ENCODE peak calls at places on chromosomes 7 and 10, in five cellular contexts. One of them, this sample, is unnamed. For H3K4me1, the result is how much of the 10 kb centered on the place peaks cover.

GRCh38 chr7:25831901-25832411 is 320.0 kb upstream of the NFE2L3 start:
- DNase-seq in A549: no peak
- DNase-seq in right cardiac atrium: no peak
- DNase-seq in spleen: no peak
- DNase-seq in heart right ventricle: no peak
- DNase-seq in this sample: no peak

GRCh38 chr7:98374285-98374680 is 26.6 kb downstream of the BAIAP2L1 start:
- DNase-seq in A549: no peak
- DNase-seq in right cardiac atrium: no peak
- DNase-seq in spleen: peak
- DNase-seq in heart right ventricle: no peak
- DNase-seq in this sample: no peak

GRCh38 chr10:85645097-85645496 is 721.5 kb downstream of the GRID1 start:
- DNase-seq in A549: no peak
- DNase-seq in right cardiac atrium: no peak
- DNase-seq in spleen: no peak
- DNase-seq in heart right ventricle: no peak
- DNase-seq in this sample: no peak

GRCh38 chr10:49053053-49053997 is 62.0 kb downstream of the VSTM4 start:
- DNase-seq in A549: no peak
- DNase-seq in right cardiac atrium: peak
- DNase-seq in spleen: no peak
- DNase-seq in heart right ventricle: peak
- DNase-seq in this sample: no peak

GRCh38 chr7:73978681-73979563 is 49.1 kb upstream of the ELN start:
- DNase-seq in A549: peak
- DNase-seq in right cardiac atrium: peak
- DNase-seq in spleen: peak
- DNase-seq in heart right ventricle: peak
- DNase-seq in this sample: peak

GRCh38 chr7:38796636-38797501 is 112.1 kb downstream of the VPS41 start:
- DNase-seq in A549: peak
- DNase-seq in right cardiac atrium: no peak
- DNase-seq in spleen: no peak
- DNase-seq in heart right ventricle: peak
- DNase-seq in this sample: no peak

GRCh38 chr10:96701265-96701664 is 19.0 kb downstream of the PIK3AP1 start:
- DNase-seq in A549: no peak
- DNase-seq in right cardiac atrium: no peak
- DNase-seq in spleen: no peak
- DNase-seq in heart right ventricle: no peak
- DNase-seq in this sample: no peak

GRCh38 chr7:32661501-32661900 is 166.2 kb downstream of the AVL9 start:
- DNase-seq in A549: no peak
- DNase-seq in right cardiac atrium: no peak
- DNase-seq in spleen: no peak
- DNase-seq in heart right ventricle: no peak
- DNase-seq in this sample: no peak

GRCh38 chr10:11154809-11155208 is 137.1 kb downstream of the CELF2 start:
- DNase-seq in A549: no peak
- DNase-seq in right cardiac atrium: no peak
- DNase-seq in spleen: no peak
- DNase-seq in heart right ventricle: no peak
- DNase-seq in this sample: no peak

GRCh38 chr10:119650062-119650461 is 1.1 kb upstream of the BAG3 start:
- DNase-seq in A549: no peak
- DNase-seq in right cardiac atrium: no peak
- DNase-seq in spleen: no peak
- DNase-seq in heart right ventricle: no peak
- DNase-seq in this sample: no peak

GRCh38 chr10:28719789-28720436 is 42.6 kb downstream of the BAMBI start:
- DNase-seq in A549: peak
- DNase-seq in right cardiac atrium: no peak
- DNase-seq in spleen: no peak
- DNase-seq in heart right ventricle: no peak
- DNase-seq in this sample: no peak

GRCh38 chr10:10320981-10321380 is 696.7 kb upstream of the CELF2 start:
- DNase-seq in A549: no peak
- DNase-seq in right cardiac atrium: no peak
- DNase-seq in spleen: no peak
- DNase-seq in heart right ventricle: no peak
- DNase-seq in this sample: no peak

GRCh38 chr10:91992026-91992425 is 68.5 kb downstream of the BTAF1 start:
- DNase-seq in A549: no peak
- DNase-seq in right cardiac atrium: no peak
- DNase-seq in spleen: no peak
- DNase-seq in heart right ventricle: no peak
- DNase-seq in this sample: no peak

GRCh38 chr7:92633211-92633906 is 43.2 kb upstream of the FAM133B start:
- DNase-seq in A549: peak
- DNase-seq in right cardiac atrium: no peak
- DNase-seq in spleen: no peak
- DNase-seq in heart right ventricle: peak
- DNase-seq in this sample: no peak

GRCh38 chr10:79066460-79067240 is 2.1 kb upstream of the ZMIZ1 start:
- DNase-seq in A549: peak
- DNase-seq in right cardiac atrium: peak
- DNase-seq in spleen: no peak
- DNase-seq in heart right ventricle: no peak
- DNase-seq in this sample: peak

GRCh38 chr7:30920021-30920583 is 8.4 kb downstream of the AQP1 start:
- DNase-seq in A549: no peak
- DNase-seq in right cardiac atrium: peak
- DNase-seq in spleen: peak
- DNase-seq in heart right ventricle: peak
- DNase-seq in this sample: no peak

DNA sequence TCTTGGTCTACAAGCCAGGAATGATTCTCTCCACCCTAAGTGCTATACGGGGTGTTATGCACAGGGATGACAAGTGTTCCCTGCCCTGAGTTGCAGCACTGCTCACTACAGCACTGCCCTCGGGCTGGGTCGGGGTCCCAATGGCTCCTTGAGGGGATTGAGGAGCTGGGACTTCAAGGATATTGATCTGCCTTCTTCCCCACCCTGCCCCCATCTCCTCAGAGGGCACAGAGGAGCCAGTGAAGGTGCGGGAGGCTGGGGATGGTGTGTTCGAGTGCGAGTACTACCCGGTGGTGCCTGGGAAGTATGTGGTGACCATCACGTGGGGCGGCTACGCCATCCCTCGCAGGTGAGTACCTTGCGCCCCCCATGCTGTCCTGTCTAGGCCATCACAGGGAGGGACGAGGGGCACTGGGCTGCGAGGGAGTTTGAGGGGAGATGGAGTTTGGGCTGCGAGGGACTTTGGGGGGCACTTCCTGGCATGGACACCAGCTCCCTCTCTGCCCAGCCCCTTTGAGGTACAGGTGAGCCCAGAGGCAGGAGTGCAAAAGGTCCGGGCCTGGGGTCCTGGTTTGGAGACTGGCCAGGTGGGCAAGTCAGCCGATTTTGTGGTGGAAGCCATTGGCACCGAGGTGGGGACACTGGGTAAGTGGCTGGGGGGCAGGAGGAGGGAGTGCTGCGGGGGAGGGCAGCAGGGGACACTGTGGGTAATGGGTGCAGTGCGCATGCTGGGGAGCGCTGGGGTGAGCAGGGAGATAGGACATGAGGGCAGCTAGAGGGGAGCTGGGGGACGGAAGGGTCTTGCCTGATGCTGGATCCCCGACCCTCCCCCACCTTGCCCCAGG is 10.3 kb downstream of the FLNC start:
- DNase-seq in A549: no peak
- DNase-seq in right cardiac atrium: peak
- DNase-seq in spleen: no peak
- DNase-seq in heart right ventricle: no peak
- DNase-seq in this sample: peak
- H3K4me1 ChIP-seq in A549: under half
- H3K4me1 ChIP-seq in right cardiac atrium: under half
- H3K4me1 ChIP-seq in spleen: under half
- H3K4me1 ChIP-seq in heart right ventricle: under half
- H3K4me1 ChIP-seq in this sample: under half

GRCh38 chr10:90855126-90855525 is 2.7 kb downstream of the HTR7 start:
- DNase-seq in A549: no peak
- DNase-seq in right cardiac atrium: no peak
- DNase-seq in spleen: no peak
- DNase-seq in heart right ventricle: no peak
- DNase-seq in this sample: no peak
- H3K4me3 ChIP-seq in A549: no peak
- H3K4me3 ChIP-seq in right cardiac atrium: no peak
- H3K4me3 ChIP-seq in spleen: no peak
- H3K4me3 ChIP-seq in heart right ventricle: no peak
- H3K4me3 ChIP-seq in this sample: no peak

GRCh38 chr10:17209302-17209701 is 7.8 kb upstream of the TRDMT1 start:
- DNase-seq in A549: no peak
- DNase-seq in right cardiac atrium: no peak
- DNase-seq in spleen: no peak
- DNase-seq in heart right ventricle: no peak
- DNase-seq in this sample: no peak
- H3K4me1 ChIP-seq in A549: under half
- H3K4me1 ChIP-seq in right cardiac atrium: under half
- H3K4me1 ChIP-seq in spleen: under half
- H3K4me1 ChIP-seq in heart right ventricle: under half
- H3K4me1 ChIP-seq in this sample: under half

GRCh38 chr7:148461780-148462179 is 128.8 kb upstream of the C7orf33 start:
- DNase-seq in A549: no peak
- DNase-seq in right cardiac atrium: no peak
- DNase-seq in spleen: no peak
- DNase-seq in heart right ventricle: no peak
- DNase-seq in this sample: no peak

GRCh38 chr7:148466120-148466519 is 124.4 kb upstream of the C7orf33 start:
- DNase-seq in A549: no peak
- DNase-seq in right cardiac atrium: no peak
- DNase-seq in spleen: no peak
- DNase-seq in heart right ventricle: no peak
- DNase-seq in this sample: no peak

GRCh38 chr7:148464932-148465331 is 125.6 kb upstream of the C7orf33 start:
- DNase-seq in A549: no peak
- DNase-seq in right cardiac atrium: no peak
- DNase-seq in spleen: no peak
- DNase-seq in heart right ventricle: no peak
- DNase-seq in this sample: no peak

GRCh38 chr7:148458263-148458662 is 132.3 kb upstream of the C7orf33 start:
- DNase-seq in A549: no peak
- DNase-seq in right cardiac atrium: no peak
- DNase-seq in spleen: no peak
- DNase-seq in heart right ventricle: no peak
- DNase-seq in this sample: no peak

DNA sequence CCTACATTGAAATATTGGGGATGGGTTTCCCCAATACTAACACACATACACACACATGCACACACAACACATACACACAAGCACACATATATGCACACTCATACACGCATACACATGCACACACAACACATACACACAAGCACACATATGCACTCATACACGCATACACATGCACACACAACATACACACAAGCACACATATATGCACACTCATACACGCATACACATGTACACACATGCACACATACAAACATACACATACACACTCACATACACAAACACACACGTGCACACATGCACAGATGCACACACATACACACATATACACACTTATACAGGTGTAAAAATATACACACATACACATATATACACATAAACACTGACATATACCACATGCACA is 127.4 kb upstream of the C7orf33 start:
- DNase-seq in A549: no peak
- DNase-seq in right cardiac atrium: no peak
- DNase-seq in spleen: no peak
- DNase-seq in heart right ventricle: no peak
- DNase-seq in this sample: no peak
- H3K4me3 ChIP-seq in A549: no peak
- H3K4me3 ChIP-seq in right cardiac atrium: no peak
- H3K4me3 ChIP-seq in spleen: no peak
- H3K4me3 ChIP-seq in heart right ventricle: no peak
- H3K4me3 ChIP-seq in this sample: no peak

GRCh38 chr10:103575416-103576075 is 82.0 kb downstream of the NEURL1 start:
- DNase-seq in A549: no peak
- DNase-seq in right cardiac atrium: peak
- DNase-seq in spleen: no peak
- DNase-seq in heart right ventricle: no peak
- DNase-seq in this sample: peak

GRCh38 chr10:103576862-103577261 is 83.4 kb downstream of the NEURL1 start:
- DNase-seq in A549: no peak
- DNase-seq in right cardiac atrium: no peak
- DNase-seq in spleen: no peak
- DNase-seq in heart right ventricle: no peak
- DNase-seq in this sample: no peak

GRCh38 chr10:103576076-103576471 is 82.6 kb downstream of the NEURL1 start:
- DNase-seq in A549: no peak
- DNase-seq in right cardiac atrium: no peak
- DNase-seq in spleen: no peak
- DNase-seq in heart right ventricle: no peak
- DNase-seq in this sample: peak

GRCh38 chr10:103572597-103573321 is 79.3 kb downstream of the NEURL1 start:
- DNase-seq in A549: no peak
- DNase-seq in right cardiac atrium: peak
- DNase-seq in spleen: no peak
- DNase-seq in heart right ventricle: no peak
- DNase-seq in this sample: peak

DNA sequence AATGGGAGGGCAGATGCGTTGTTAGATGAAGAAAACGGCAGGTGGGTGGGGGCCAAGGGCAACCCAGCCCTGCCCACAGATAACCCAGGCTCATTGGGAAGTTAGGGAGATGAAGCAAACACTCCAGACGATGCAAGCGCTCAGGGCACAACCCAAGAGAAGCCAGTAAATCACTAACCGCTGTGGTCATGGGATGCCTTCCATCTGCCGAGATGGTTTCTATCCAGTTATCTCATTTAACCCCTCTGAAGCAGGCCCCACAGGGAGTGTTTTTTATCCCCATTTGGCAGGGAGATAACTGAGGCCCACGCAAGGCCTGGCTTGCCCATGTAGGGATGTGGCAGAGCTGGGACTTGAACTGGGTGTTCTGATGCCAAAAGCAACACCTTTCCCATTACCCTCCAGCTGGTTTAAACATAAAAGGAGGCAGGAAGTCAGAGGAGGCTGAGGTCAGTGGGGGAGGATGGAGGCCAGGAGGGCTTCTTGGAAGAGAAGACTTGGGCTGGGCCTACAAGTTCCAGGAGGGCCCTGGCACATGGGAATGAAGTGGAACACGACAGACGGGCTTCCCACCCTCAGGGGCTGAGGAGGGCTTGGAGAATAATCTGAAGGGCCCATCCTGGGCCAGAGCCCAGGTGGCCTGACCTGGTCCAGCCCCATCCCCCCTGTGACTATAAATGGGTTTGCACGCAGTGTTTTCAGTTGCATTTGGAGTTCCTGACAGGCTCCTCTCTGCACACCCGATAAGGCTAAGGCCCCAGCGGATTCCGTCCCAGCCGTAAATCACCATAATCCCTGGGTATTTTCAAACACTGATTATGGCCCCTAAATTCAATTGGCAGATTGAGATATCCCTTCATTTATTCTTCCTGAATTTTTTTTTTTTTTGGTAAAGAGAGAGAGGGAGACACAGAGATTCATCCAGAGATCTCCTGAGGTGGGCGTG is 80.9 kb downstream of the NEURL1 start:
- DNase-seq in A549: no peak
- DNase-seq in right cardiac atrium: peak
- DNase-seq in spleen: no peak
- DNase-seq in heart right ventricle: no peak
- DNase-seq in this sample: no peak
- H3K4me1 ChIP-seq in A549: under half
- H3K4me1 ChIP-seq in right cardiac atrium: under half
- H3K4me1 ChIP-seq in spleen: under half
- H3K4me1 ChIP-seq in heart right ventricle: under half
- H3K4me1 ChIP-seq in this sample: under half

GRCh38 chr10:114404171-114405010 is at the start of gene AFAP1L2:
- DNase-seq in A549: peak
- DNase-seq in right cardiac atrium: peak
- DNase-seq in spleen: no peak
- DNase-seq in heart right ventricle: no peak
- DNase-seq in this sample: peak
- H3K4me3 ChIP-seq in A549: peak
- H3K4me3 ChIP-seq in right cardiac atrium: peak
- H3K4me3 ChIP-seq in spleen: peak
- H3K4me3 ChIP-seq in heart right ventricle: peak
- H3K4me3 ChIP-seq in this sample: peak

This sample was measured in psoas muscle.